ENCODE peak calls at places on chromosomes 13 and 19, in five cellular contexts. U is psoas muscle, C is bronchial epithelial cell, O is GM23248, B is neural crest cell. D is an unnamed sample.

GRCh38 chr13:99346328-99347070 is 39.3 kb upstream of the GPR183 start:
- DNase-seq in O (no peak), U (no peak), B (no peak), C (no peak), D (no peak)

GRCh38 chr19:37079238-37079637 is 1.0 kb downstream of the ZNF420 start:
- DNase-seq in O (no peak), C (no peak), U (no peak), B (no peak), D (no peak)

GRCh38 chr19:7799640-7800355 is 30.2 kb upstream of the EVI5L start:
- DNase-seq in O (peak; percentile 87), C (peak; percentile 56), U (no peak), B (peak; percentile 76), D (peak; percentile 63)

GRCh38 chr19:51333836-51334460 is 8.0 kb downstream of the VSIG10L start:
- DNase-seq in O (no peak), U (no peak), B (no peak), C (no peak), D (no peak)

GRCh38 chr13:61664821-61665705 is 249.4 kb upstream of the PCDH20 start:
- DNase-seq in U (no peak), C (peak; percentile 92), O (no peak), B (peak; percentile 4), D (peak; percentile 95)

GRCh38 chr19:23262892-23263291 is 12.7 kb upstream of the ZNF724 start:
- DNase-seq in O (no peak), B (no peak), U (no peak), C (no peak), D (no peak)

GRCh38 chr13:64709079-64709478 is 2521.1 kb downstream of the PCDH9 start:
- DNase-seq in B (no peak), U (no peak), C (no peak), O (no peak), D (no peak)

GRCh38 chr13:31998131-31998530 is 33.4 kb upstream of the FRY start:
- DNase-seq in O (no peak), C (no peak), B (no peak), U (no peak), D (no peak)

GRCh38 chr13:66618702-66619101 is 611.4 kb downstream of the PCDH9 start:
- DNase-seq in C (peak; percentile 52), B (no peak), O (peak; percentile 0), U (no peak), D (peak; percentile 61)

GRCh38 chr13:29379281-29379680 is 216.2 kb downstream of the SLC7A1 start:
- DNase-seq in C (no peak), B (no peak), O (no peak), U (no peak), D (no peak)

GRCh38 chr13:80945328-80945727 is 604.4 kb upstream of the SPRY2 start:
- DNase-seq in U (no peak), B (peak; percentile 50), O (no peak), C (no peak), D (peak; percentile 38)

GRCh38 chr19:46697142-46697960 is 19.6 kb downstream of the PRKD2 start:
- DNase-seq in C (peak; percentile 64), B (peak; percentile 84), O (peak; percentile 90), U (peak; percentile 94), D (peak; percentile 57)

GRCh38 chr13:100470841-100471505 is 117.6 kb downstream of the GGACT start:
- DNase-seq in U (no peak), C (no peak), O (no peak), B (no peak), D (no peak)

D was measured in renal cortical epithelial cell.